ENCODE peak calls at places on chromosomes 5 and 9, in four cellular contexts. Y is AG09309; A is lung microvascular endothelial cell; Q is activated CD8-positive, alpha-beta T cell treated with anti-CD3 and anti-CD28 coated beads for 36 hours. L is an unnamed sample.

GRCh38 chr9:36191290-36191645 is 547 bp downstream of the CLTA start:
- DNase-seq in Q (peak), Y (no peak), A (peak), L (peak)

GRCh38 chr9:31153250-31153840 is 1231.1 kb upstream of the ACO1 start:
- DNase-seq in A (no peak), Q (no peak), Y (no peak), L (no peak)

GRCh38 chr5:5371005-5371404 is 51.5 kb upstream of the ICE1 start:
- DNase-seq in Q (no peak), A (no peak), Y (no peak), L (no peak)

GRCh38 chr9:90441814-90442213 is 200.8 kb downstream of the DIRAS2 start:
- DNase-seq in A (no peak), Y (no peak), Q (no peak), L (no peak)

GRCh38 chr5:154368041-154368800 is 77.6 kb upstream of the SAP30L start:
- DNase-seq in Q (no peak), Y (peak), A (peak), L (no peak)

GRCh38 chr5:84430079-84430478 is 45.4 kb upstream of the EDIL3 start:
- DNase-seq in Y (no peak), Q (no peak), A (no peak), L (no peak)

GRCh38 chr5:159449925-159450324 is 119.6 kb upstream of the IL12B start:
- DNase-seq in Q (no peak), Y (no peak), A (no peak), L (no peak)

GRCh38 chr9:4832786-4833579 is 40.2 kb downstream of the RCL1 start:
- DNase-seq in Y (peak), Q (peak), A (peak), L (no peak)

L was measured in GM12865.